ENCODE peak calls at places on chromosomes 13 and 19, in five cellular contexts. E is tibial artery, H is PC-9, G is HepG2, D is heart left ventricle. V is an unnamed sample. For H3K36me3 and H3K4me1, the result is how much of the 10 kb centered on the place peaks cover.

GRCh38 chr13:79485014-79485441 is 4.1 kb downstream of the NDFIP2 start:
- DNase-seq in E (no peak), H (peak), G (peak), D (no peak), V (no peak)

GRCh38 chr13:97567510-97568243 is 133.7 kb downstream of the RAP2A start:
- DNase-seq in E (peak), H (peak), G (peak), D (no peak), V (no peak)

GRCh38 chr13:28396053-28396452 is 98.9 kb downstream of the FLT1 start:
- DNase-seq in E (no peak), H (no peak), G (no peak), D (no peak), V (no peak)

GRCh38 chr19:13931582-13932378 is 6.4 kb downstream of the PODNL1 start:
- DNase-seq in E (no peak), H (no peak), G (no peak), D (no peak), V (no peak)

GRCh38 chr19:29478578-29479565 is 46.9 kb upstream of the VSTM2B start:
- DNase-seq in E (no peak), H (no peak), G (peak), D (no peak), V (no peak)

GRCh38 chr13:44306401-44307192 is 67.0 kb upstream of the SERP2 start:
- DNase-seq in E (peak), H (peak), G (no peak), D (peak), V (no peak)

GRCh38 chr19:36604656-36605100 is 435 bp upstream of the ZNF382 start:
- DNase-seq in E (peak), H (no peak), G (peak), D (peak), V (peak)

GRCh38 chr13:101305981-101306411 is 110.3 kb downstream of the NALCN start:
- DNase-seq in E (no peak), H (no peak), G (no peak), D (no peak), V (no peak)

GRCh38 chr19:10805075-10805757 is 30.8 kb downstream of the TMED1 start:
- DNase-seq in E (no peak), H (no peak), G (no peak), D (no peak), V (no peak)

GRCh38 chr19:7855426-7856276 is 18.5 kb downstream of the PRR36 start:
- DNase-seq in E (no peak), H (no peak), G (no peak), D (no peak), V (no peak)

GRCh38 chr13:112032186-112032835 is 34.6 kb upstream of the SOX1 start:
- DNase-seq in E (no peak), H (no peak), G (no peak), D (no peak), V (no peak)

GRCh38 chr19:47013041-47013517 is 6.6 kb upstream of the NPAS1 start:
- DNase-seq in E (peak), H (peak), G (peak), D (peak), V (peak)

GRCh38 chr13:48281556-48281955 is 22.0 kb upstream of the RB1 start:
- DNase-seq in E (no peak), H (no peak), G (no peak), D (no peak), V (no peak)

GRCh38 chr19:42627916-42628315 is 33.2 kb upstream of the CEACAM8 start:
- DNase-seq in E (no peak), H (no peak), G (no peak), D (no peak), V (no peak)

GRCh38 chr13:82654851-82655517 is 1227.3 kb downstream of the SLITRK1 start:
- DNase-seq in E (peak), H (no peak), G (no peak), D (peak), V (no peak)

GRCh38 chr13:26220575-26220974 is 1.5 kb downstream of the RNF6 start:
- DNase-seq in E (no peak), H (peak), G (no peak), D (no peak), V (no peak)

GRCh38 chr19:1081301-1082164 is 13.6 kb downstream of the POLR2E start:
- DNase-seq in E (no peak), H (no peak), G (no peak), D (peak), V (no peak)

GRCh38 chr13:99208185-99208584 is 7.5 kb downstream of the UBAC2 start:
- DNase-seq in E (no peak), H (peak), G (no peak), D (no peak), V (no peak)

GRCh38 chr13:99207511-99207910 is 6.9 kb downstream of the UBAC2 start:
- DNase-seq in E (no peak), H (peak), G (no peak), D (no peak), V (no peak)

GRCh38 chr13:99205621-99206220 is 5.1 kb downstream of the UBAC2 start:
- DNase-seq in E (no peak), H (peak), G (no peak), D (no peak), V (no peak)

GRCh38 chr13:99206226-99206625 is 5.6 kb downstream of the UBAC2 start:
- DNase-seq in E (no peak), H (peak), G (no peak), D (no peak), V (no peak)

GRCh38 chr13:99206873-99207272 is 6.2 kb downstream of the UBAC2 start:
- DNase-seq in E (no peak), H (peak), G (no peak), D (no peak), V (no peak)
- H3K36me3 ChIP-seq in E (under half), H (under half), G (under half), D (under half), V (under half)

GRCh38 chr19:3411636-3412035 is 45.3 kb downstream of the NFIC start:
- DNase-seq in E (no peak), H (no peak), G (peak), D (no peak), V (no peak)

GRCh38 chr19:3407556-3408516 is 41.5 kb downstream of the NFIC start:
- DNase-seq in E (peak), H (no peak), G (peak), D (no peak), V (peak)

GRCh38 chr19:3412066-3412465 is 45.7 kb downstream of the NFIC start:
- DNase-seq in E (no peak), H (no peak), G (no peak), D (no peak), V (no peak)

GRCh38 chr19:3408996-3409345 is 42.6 kb downstream of the NFIC start:
- DNase-seq in E (no peak), H (no peak), G (no peak), D (no peak), V (no peak)

DNA sequence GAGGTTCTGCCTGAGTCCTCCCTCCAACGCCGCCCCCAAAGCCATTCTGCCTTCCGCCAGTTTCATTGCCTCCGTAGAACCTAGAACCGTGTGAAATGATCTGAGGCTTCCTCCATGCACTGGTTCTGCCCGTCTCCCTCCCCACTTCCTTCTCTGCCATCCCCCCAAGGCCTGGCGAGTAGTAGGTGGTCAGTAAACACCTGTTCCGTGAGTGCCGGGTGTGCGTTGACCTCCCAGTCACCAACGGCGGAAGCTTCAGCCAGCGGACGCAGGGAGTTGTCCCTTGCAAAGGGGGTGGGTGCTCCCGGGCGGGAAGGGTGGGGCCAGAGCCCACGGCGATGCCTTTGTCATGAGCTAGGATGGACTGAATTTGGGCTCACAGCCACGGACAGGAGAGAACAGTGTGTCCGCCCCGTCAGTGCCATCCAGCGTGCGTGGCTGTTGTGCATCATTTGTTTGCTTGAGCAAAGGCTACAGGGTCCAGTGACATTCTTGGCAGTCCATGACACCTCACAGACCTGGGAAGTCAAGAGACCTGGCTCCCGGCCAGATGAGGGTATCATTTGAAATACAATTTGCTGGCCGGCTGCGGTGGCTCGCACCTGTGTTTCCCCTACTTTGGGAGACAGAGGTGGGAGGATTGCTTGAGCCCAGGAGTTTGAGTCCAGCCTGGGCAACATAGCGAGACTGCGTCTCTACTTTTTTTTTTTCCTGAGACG is 43.1 kb downstream of the NFIC start:
- DNase-seq in E (no peak), H (no peak), G (peak), D (peak), V (peak)
- H3K4me1 ChIP-seq in E (under half), H (under half), G (half or more), D (under half), V (under half)

GRCh38 chr13:74966814-74967213 is 515.2 kb downstream of the TBC1D4 start:
- DNase-seq in E (no peak), H (no peak), G (no peak), D (no peak), V (no peak)

GRCh38 chr13:74974234-74974879 is 507.6 kb downstream of the TBC1D4 start:
- DNase-seq in E (no peak), H (no peak), G (no peak), D (no peak), V (no peak)

GRCh38 chr13:74975122-74975521 is 506.8 kb downstream of the TBC1D4 start:
- DNase-seq in E (no peak), H (no peak), G (no peak), D (no peak), V (no peak)

DNA sequence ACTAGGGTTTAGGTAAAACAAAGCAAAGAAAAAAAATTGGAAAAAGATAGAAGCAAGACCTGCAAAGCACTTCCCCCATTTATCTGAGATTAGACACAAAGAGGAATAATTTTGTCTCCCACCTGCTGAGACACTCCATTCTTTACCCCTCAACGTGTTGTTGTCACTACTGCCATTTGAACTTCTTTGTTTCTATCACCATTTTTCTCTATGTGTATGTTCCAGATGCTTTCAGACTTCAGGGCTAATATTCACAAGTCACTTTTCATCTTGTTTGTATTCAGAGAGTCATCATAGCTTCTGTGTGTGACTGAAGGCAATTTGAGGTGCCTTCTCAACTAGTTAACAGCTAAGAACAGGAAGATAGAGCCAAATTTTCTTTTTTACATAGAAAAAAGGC is 512.5 kb downstream of the TBC1D4 start:
- DNase-seq in E (no peak), H (no peak), G (no peak), D (no peak), V (no peak)
- H3K27ac ChIP-seq in E (no peak), H (no peak), G (no peak), D (no peak), V (no peak)

DNA sequence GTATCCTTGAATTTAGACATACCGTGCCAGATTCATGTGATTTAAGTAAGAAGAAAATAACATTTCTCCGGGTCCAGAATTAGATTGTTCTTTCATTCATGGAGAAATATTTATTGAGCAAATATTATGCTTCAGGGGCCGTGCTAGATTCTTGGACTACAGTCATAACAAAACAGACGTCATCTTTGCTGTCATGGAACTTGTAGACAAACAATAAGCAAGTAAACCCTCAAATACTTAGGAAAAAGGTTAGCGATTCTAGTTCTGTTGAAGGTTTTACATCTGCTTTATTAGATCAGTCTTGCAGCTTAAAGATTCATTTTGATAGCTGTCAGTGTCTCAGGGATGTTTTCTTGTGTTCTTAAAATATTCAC is 16.9 kb downstream of the ZNF507 start:
- DNase-seq in E (no peak), H (no peak), G (peak), D (no peak), V (no peak)
- H3K36me3 ChIP-seq in E (under half), H (under half), G (under half), D (half or more), V (under half)

DNA sequence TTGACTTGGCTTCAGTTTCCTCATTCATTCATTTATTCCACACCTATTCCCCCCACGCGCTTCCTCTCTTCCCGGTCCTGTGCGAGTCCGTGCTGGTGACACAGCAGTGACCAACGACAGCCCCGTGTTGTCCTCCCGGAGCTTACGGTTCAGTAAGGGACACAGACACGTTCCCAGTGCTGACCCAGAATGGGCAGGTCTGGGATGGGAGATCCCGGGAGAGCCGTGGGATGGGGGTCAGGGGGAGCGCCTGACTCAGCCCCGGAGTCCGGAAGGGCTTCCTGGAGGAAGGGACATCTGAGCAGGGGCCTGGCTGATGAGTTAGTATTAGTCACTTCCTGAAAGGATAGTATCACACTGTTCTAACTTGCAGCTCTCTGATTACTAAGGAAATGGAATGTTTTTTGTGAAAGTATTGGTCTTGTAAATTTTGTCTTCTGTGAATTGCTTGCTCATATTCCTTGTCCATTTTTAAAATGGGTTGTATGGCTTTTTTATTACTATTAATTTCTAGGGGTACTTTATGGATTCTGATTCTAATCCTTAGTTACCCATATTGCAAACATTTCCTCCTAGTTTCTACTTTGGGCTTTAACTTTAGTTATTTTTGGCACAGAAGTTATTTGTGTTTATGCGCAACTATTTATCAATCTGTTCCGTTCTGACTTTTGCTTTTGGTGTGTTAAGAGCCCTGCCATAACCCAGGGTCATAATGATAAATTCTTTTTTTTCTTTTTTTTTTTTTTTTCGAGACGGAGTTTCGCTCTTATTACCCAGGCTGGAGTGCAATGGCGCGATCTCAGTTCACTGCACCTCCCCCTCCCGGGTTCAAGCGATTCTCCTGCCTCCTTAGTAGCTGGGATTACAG is 708 bp upstream of the ERCC1 start:
- DNase-seq in E (peak), H (peak), G (peak), D (peak), V (peak)
- H3K4me1 ChIP-seq in E (under half), H (under half), G (under half), D (under half), V (under half)

GRCh38 chr19:4929186-4929585 is 19.9 kb downstream of the UHRF1 start:
- DNase-seq in E (no peak), H (no peak), G (no peak), D (no peak), V (no peak)

GRCh38 chr19:4922530-4923378 is 13.5 kb downstream of the UHRF1 start:
- DNase-seq in E (no peak), H (no peak), G (no peak), D (no peak), V (no peak)

DNA sequence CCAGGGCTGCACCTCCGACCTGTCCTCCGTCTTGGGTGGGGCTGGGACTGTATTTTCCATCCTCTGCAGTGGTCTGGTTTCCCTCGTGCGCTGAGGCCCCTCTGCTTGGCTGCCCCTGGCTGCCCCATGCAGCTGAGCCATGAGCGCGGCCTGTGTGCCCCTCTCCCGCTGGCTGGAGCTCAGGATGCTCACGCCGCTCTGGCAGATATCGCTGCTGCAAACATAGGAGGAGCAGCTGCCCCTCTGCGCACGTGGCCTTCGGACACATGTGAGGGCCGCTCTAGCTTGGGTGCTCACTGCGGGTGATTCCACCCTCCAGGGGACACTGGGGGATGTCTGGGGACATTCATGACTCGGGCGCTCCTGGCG is 14.1 kb downstream of the UHRF1 start:
- DNase-seq in E (no peak), H (no peak), G (no peak), D (no peak), V (no peak)
- H3K27ac ChIP-seq in E (no peak), H (no peak), G (no peak), D (no peak), V (peak)

GRCh38 chr19:2184422-2185012 is 20.8 kb downstream of the DOT1L start:
- DNase-seq in E (no peak), H (no peak), G (no peak), D (no peak), V (no peak)
- H3K36me3 ChIP-seq in E (under half), H (under half), G (half or more), D (under half), V (under half)

GRCh38 chr19:38012944-38013343 is 105.9 kb downstream of the SIPA1L3 start:
- DNase-seq in E (no peak), H (no peak), G (no peak), D (no peak), V (no peak)
- H3K4me1 ChIP-seq in E (under half), H (under half), G (under half), D (under half), V (under half)

V was measured in testis.